ENCODE peak calls at places on chromosomes 6 and 20, in eight cellular contexts. V, T, O, X, B, J, Q and S are unnamed samples.

GRCh38 chr20:23331951-23332350 is 18.6 kb upstream of the NXT1 start:
- DNase-seq in V (peak), T (no peak), O (no peak), X (no peak), B (no peak), J (no peak), Q (no peak), S (no peak)

GRCh38 chr6:72984981-72985665 is 240.2 kb downstream of the KHDC1L start:
- DNase-seq in V (no peak), T (no peak), O (no peak), X (no peak), B (no peak), J (no peak), Q (no peak), S (no peak)

GRCh38 chr6:2731281-2731909 is 19.3 kb downstream of the MYLK4 start:
- DNase-seq in V (no peak), T (peak), O (no peak), X (no peak), B (no peak), J (no peak), Q (no peak), S (no peak)

GRCh38 chr6:130222775-130223174 is at the start of gene SAMD3:
- DNase-seq in V (no peak), T (no peak), O (no peak), X (no peak), B (no peak), J (no peak), Q (no peak), S (no peak)

GRCh38 chr20:20487811-20488210 is 119.9 kb downstream of the INSM1 start:
- DNase-seq in V (no peak), T (no peak), O (no peak), X (no peak), B (no peak), J (no peak), Q (no peak), S (peak)

GRCh38 chr6:149969635-149970034 is 5.9 kb downstream of the ULBP1 start:
- DNase-seq in V (no peak), T (no peak), O (no peak), X (no peak), B (no peak), J (no peak), Q (no peak), S (no peak)

GRCh38 chr6:113596477-113596876 is 260.7 kb upstream of the MARCKS start:
- DNase-seq in V (no peak), T (no peak), O (no peak), X (no peak), B (no peak), J (no peak), Q (no peak), S (no peak)

GRCh38 chr6:25449774-25450173 is 170.6 kb downstream of the CARMIL1 start:
- DNase-seq in V (no peak), T (no peak), O (no peak), X (peak), B (no peak), J (no peak), Q (no peak), S (no peak)

GRCh38 chr6:84524636-84525035 is 239.8 kb downstream of the TBX18 start:
- DNase-seq in V (no peak), T (no peak), O (peak), X (peak), B (no peak), J (no peak), Q (no peak), S (no peak)

GRCh38 chr6:33392168-33392947 is 735 bp downstream of the KIFC1 start:
- DNase-seq in V (no peak), T (no peak), O (peak), X (no peak), B (peak), J (no peak), Q (no peak), S (no peak)

GRCh38 chr6:126811307-126811706 is 307.2 kb upstream of the RSPO3 start:
- DNase-seq in V (peak), T (no peak), O (no peak), X (no peak), B (no peak), J (no peak), Q (no peak), S (no peak)

GRCh38 chr6:44956426-44956825 is 371.7 kb upstream of the RUNX2 start:
- DNase-seq in V (peak), T (no peak), O (no peak), X (no peak), B (no peak), J (no peak), Q (no peak), S (no peak)

GRCh38 chr6:170284126-170284773 is 6.6 kb downstream of the DLL1 start:
- DNase-seq in V (no peak), T (no peak), O (no peak), X (no peak), B (no peak), J (no peak), Q (no peak), S (no peak)

GRCh38 chr6:141097471-141097870 is 1035.3 kb upstream of the GJE1 start:
- DNase-seq in V (peak), T (no peak), O (no peak), X (no peak), B (no peak), J (no peak), Q (no peak), S (no peak)

GRCh38 chr6:71621918-71622519 is 264.3 kb upstream of the RIMS1 start:
- DNase-seq in V (peak), T (peak), O (no peak), X (peak), B (no peak), J (no peak), Q (no peak), S (no peak)

GRCh38 chr6:38508894-38509293 is 130.8 kb downstream of the BTBD9 start:
- DNase-seq in V (peak), T (no peak), O (no peak), X (peak), B (no peak), J (no peak), Q (peak), S (no peak)

GRCh38 chr20:10077081-10077471 is 42.3 kb downstream of the ANKEF1 start:
- DNase-seq in V (no peak), T (no peak), O (no peak), X (no peak), B (no peak), J (no peak), Q (no peak), S (peak)
- TF ChIP-seq CTCF in V (peak), T (peak), O (peak), X (peak), B (no peak), J (no peak), Q (peak), S (peak)

GRCh38 chr20:57573893-57574292 is 13.0 kb downstream of the PCK1 start:
- DNase-seq in V (no peak), T (no peak), O (no peak), X (no peak), B (no peak), J (no peak), Q (no peak), S (peak)
- TF ChIP-seq CTCF in V (no peak), T (no peak), O (peak), X (no peak), B (peak), J (no peak), Q (no peak), S (peak)

GRCh38 chr20:57380081-57380750 is 11.0 kb upstream of the RBM38 start:
- DNase-seq in V (no peak), T (no peak), O (no peak), X (no peak), B (no peak), J (no peak), Q (no peak), S (no peak)

GRCh38 chr20:57383447-57384347 is 7.5 kb upstream of the RBM38 start:
- DNase-seq in V (no peak), T (no peak), O (no peak), X (no peak), B (no peak), J (no peak), Q (no peak), S (no peak)

GRCh38 chr20:57382516-57382915 is 8.7 kb upstream of the RBM38 start:
- DNase-seq in V (no peak), T (no peak), O (no peak), X (no peak), B (no peak), J (no peak), Q (no peak), S (no peak)

GRCh38 chr20:57379263-57379647 is 11.9 kb upstream of the RBM38 start:
- DNase-seq in V (no peak), T (no peak), O (no peak), X (no peak), B (no peak), J (no peak), Q (no peak), S (no peak)

DNA sequence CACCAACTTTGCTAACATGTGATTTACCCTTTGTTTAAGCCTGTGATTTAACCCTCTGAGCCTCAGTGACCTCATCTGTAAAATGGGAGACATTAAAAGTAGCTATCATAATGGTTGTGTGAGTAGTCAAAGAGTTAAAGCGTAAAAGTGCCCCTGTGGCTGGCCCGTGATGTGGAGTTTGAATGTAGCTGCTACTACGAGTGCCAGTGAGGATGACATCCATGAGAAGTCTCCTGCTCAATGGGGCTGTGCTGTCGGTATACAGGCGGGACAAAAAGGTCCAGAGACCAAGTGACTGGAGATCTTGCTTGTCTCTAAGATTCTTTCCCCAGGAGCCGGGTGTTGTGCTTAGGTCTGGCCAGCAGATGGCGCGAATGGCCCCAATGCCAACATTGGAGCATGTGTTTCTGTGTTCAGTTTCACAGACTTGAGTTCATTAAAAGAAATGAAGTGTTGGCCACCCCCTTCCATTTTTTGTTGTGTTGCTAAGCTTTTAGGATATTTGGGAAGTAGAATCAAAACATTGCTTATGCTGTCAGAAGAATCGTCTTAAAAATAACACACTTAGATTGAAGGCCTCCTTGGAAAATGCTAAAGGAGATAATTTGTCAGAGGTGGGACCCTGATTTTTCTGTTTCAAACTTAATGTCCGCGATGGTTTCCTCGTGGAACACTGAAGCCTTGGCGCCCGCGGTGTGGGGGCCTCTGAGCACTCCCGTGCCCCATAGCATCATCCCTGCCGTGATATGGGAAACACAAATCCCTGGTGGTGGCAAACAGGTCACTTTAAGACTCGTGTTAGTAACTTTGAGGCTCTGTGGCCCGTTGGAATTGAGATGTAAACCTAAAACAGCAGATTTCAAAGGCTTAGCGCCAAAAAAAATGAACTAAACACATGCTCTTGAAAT is 9.3 kb upstream of the RBM38 start:
- DNase-seq in V (peak), T (peak), O (peak), X (peak), B (peak), J (peak), Q (peak), S (peak)
- TF ChIP-seq CTCF in V (peak), T (peak), O (peak), X (peak), B (peak), J (peak), Q (peak), S (peak)

DNA sequence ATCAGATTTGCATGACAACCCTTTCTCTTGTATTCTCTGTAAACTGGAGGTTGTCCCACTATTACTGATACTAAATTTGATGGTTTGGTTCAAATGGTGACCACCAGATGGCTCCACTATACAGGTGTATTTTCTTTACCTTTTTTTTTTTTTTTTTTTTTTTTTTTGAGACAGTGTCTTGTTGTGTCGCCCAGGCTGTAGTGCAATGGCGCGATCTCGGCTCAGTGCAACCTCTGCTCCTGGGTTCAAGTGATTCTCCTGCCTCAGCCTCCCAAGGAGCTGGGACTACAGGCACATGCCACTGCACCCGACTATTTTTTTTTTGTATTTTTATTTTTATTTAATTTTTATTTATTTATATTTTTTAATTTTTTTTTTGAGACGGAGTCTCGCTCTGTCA is 6.6 kb upstream of the WTAP start:
- DNase-seq in V (peak), T (peak), O (peak), X (peak), B (peak), J (no peak), Q (no peak), S (peak)
- TF ChIP-seq CTCF in V (peak), T (peak), O (no peak), X (peak), B (peak), J (no peak), Q (peak), S (peak)

GRCh38 chr6:55543633-55544309 is 35.2 kb downstream of the HMGCLL1 start:
- DNase-seq in V (no peak), T (no peak), O (no peak), X (peak), B (no peak), J (no peak), Q (no peak), S (no peak)
- TF ChIP-seq CTCF in V (no peak), T (no peak), O (peak), X (no peak), B (no peak), J (no peak), Q (peak), S (no peak)

DNA sequence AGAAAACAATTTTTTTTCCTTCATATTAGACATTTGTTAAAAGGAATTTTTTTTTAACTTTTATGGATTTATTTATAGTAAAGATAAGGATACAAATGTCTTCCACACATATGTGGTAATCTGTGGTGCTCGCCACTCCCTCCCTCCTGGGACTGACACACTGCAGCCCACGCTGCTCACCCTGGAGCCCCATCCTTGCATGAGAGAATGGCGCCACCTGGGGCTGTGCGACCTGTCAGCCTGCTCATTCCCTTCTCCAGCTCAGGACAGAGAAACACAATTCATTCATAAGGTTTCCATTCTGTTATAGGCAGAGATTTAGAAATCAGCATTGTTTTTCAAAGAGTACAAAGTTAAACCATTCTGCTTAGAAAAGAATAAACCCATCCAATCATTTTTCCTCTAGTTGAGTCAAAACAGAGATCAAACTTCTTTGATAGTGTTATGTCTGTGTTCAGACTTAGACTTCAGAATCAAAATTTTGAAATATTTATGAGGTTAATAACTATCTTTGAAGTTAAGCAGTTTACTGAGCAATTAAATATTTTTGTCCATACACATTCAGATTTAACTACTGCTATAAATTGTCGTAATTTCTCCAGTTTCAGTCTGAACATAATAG is 42.8 kb upstream of the DYNLRB1 start:
- DNase-seq in V (peak), T (peak), O (peak), X (peak), B (peak), J (no peak), Q (no peak), S (peak)
- TF ChIP-seq CTCF in V (peak), T (peak), O (peak), X (peak), B (peak), J (no peak), Q (peak), S (peak)

DNA sequence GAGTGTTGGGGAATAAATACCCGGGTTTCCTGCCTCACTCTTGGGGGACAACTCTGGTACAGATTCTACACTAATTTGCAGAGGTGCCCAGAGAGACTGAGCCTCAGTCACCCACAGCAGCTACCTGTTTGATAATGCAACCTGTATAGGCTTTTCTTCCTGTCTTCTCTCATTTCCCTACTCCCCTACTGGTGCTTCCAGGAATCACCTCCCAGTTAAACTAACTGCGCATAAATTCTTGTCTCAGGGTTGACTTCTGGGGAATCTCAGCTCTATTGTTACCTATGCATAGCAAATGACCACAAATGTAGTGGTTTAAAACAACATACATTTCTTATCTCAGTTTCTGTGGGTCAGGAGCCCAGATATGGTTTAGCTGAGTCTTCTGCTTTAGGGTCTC is 11.3 kb downstream of the OCSTAMP start:
- DNase-seq in V (no peak), T (no peak), O (no peak), X (no peak), B (no peak), J (no peak), Q (no peak), S (no peak)
- TF ChIP-seq CTCF in V (no peak), T (no peak), O (peak), X (no peak), B (no peak), J (no peak), Q (peak), S (no peak)

GRCh38 chr20:40797425-40797824 is 108.4 kb upstream of the MAFB start:
- DNase-seq in V (peak), T (peak), O (no peak), X (no peak), B (no peak), J (no peak), Q (no peak), S (no peak)
- TF ChIP-seq CTCF in V (peak), T (peak), O (peak), X (peak), B (peak), J (peak), Q (peak), S (no peak)

GRCh38 chr6:15147827-15148226 is 98.0 kb upstream of the JARID2 start:
- DNase-seq in V (no peak), T (no peak), O (peak), X (peak), B (no peak), J (no peak), Q (no peak), S (no peak)

GRCh38 chr6:15153191-15153590 is 92.7 kb upstream of the JARID2 start:
- DNase-seq in V (no peak), T (no peak), O (peak), X (no peak), B (no peak), J (no peak), Q (no peak), S (no peak)

GRCh38 chr6:15152720-15153119 is 93.1 kb upstream of the JARID2 start:
- DNase-seq in V (no peak), T (no peak), O (peak), X (no peak), B (no peak), J (no peak), Q (no peak), S (no peak)

GRCh38 chr6:15143540-15143939 is 102.3 kb upstream of the JARID2 start:
- DNase-seq in V (no peak), T (no peak), O (no peak), X (no peak), B (no peak), J (no peak), Q (no peak), S (no peak)

DNA sequence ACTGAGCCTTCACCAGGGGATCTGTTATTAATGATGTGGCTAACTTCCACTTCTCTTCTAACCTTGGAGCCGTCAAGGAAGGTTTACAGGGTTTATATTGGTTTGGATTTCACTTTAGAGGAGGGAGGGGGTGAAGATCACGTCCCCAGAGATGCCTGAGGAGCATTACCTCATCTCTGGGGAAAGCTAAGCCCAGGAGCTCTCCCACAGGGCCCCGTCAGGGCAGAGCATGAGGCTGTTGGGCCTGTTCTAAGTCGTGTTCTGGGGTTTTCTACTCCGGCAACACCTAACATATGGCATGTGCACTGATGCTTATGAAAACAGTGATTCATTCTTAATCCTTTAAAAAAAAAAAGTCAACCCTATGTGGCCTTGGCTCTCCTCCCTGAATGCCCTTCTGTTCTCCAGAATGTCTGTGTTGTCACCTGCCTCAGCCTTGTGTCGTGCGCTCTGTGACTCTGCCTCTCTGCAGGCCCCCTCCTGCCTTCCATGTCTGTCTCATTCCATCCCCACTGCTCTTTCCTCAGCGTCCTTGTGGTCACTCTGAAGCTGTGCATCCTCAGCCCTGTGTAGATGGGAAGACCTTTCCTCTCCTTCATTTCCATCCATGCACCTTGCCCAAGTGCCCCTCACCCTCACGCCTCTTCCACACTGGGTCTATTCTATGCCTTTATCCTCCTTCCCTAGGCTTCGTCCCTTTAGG is 97.4 kb upstream of the JARID2 start:
- DNase-seq in V (peak), T (peak), O (peak), X (no peak), B (no peak), J (no peak), Q (peak), S (no peak)
- TF ChIP-seq CTCF in V (peak), T (no peak), O (peak), X (no peak), B (no peak), J (no peak), Q (peak), S (no peak)

DNA sequence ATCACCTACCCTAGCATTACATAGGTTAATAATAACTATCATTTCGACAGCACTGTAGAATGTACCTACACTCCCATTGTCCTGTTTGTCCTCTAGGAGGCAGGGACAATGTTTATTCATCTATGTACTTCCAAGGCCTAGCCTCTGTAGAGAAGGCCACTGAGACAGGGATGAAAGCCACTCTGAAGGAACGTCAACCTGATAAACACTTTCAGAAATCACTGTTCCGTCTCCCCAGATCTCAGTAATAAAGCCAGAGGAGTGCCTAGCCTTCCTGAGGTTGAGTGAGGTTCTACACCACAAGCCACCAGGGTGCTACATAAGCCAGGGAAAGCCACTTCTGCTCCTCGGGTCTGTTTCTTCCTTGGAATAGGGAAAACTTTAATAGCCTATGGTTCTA is 44.8 kb downstream of the POPDC3 start:
- DNase-seq in V (peak), T (no peak), O (peak), X (peak), B (no peak), J (no peak), Q (no peak), S (no peak)
- TF ChIP-seq CTCF in V (peak), T (no peak), O (no peak), X (no peak), B (no peak), J (no peak), Q (no peak), S (no peak)